ENCODE peak calls at places on chromosomes 12 and 14, in seven cellular contexts. D, K, Q, R, P, F and N are unnamed samples.

GRCh38 chr12:6234214-6234613 is 34.0 kb downstream of the CD9 start:
- DNase-seq in Q (no peak), F (no peak), P (no peak), K (no peak), D (no peak), R (no peak), N (no peak)

GRCh38 chr14:97788364-97788763 is 991.2 kb downstream of the VRK1 start:
- DNase-seq in K (no peak), R (no peak), F (no peak), P (no peak), Q (no peak), D (no peak), N (no peak)

GRCh38 chr14:42027271-42027670 is 420.6 kb downstream of the LRFN5 start:
- DNase-seq in Q (no peak), R (no peak), D (no peak), K (no peak), F (no peak), P (no peak), N (no peak)

GRCh38 chr12:132444957-132445883 is 44.7 kb upstream of the FBRSL1 start:
- DNase-seq in R (no peak), K (no peak), F (peak; percentile 85), P (peak; percentile 55), D (no peak), Q (no peak), N (no peak)

GRCh38 chr14:22462923-22463322 is 126.1 kb downstream of the DAD1 start:
- DNase-seq in P (no peak), K (no peak), Q (no peak), R (no peak), D (no peak), F (no peak), N (no peak)

GRCh38 chr12:21330682-21331253 is 3.9 kb downstream of the SLCO1A2 start:
- DNase-seq in Q (no peak), P (no peak), D (no peak), F (no peak), R (no peak), K (peak; percentile 37), N (no peak)

GRCh38 chr12:32681272-32681671 is 2.2 kb downstream of the DNM1L start:
- DNase-seq in K (no peak), P (no peak), Q (no peak), F (no peak), D (no peak), R (no peak), N (no peak)

GRCh38 chr12:52522346-52523011 is 2.3 kb upstream of the KRT5 start:
- DNase-seq in K (peak; percentile 27), R (no peak), D (no peak), P (peak; percentile 81), F (no peak), Q (no peak), N (peak; percentile 9)

GRCh38 chr14:35401422-35401729 is 3.2 kb downstream of the NFKBIA start:
- DNase-seq in Q (no peak), R (no peak), K (no peak), P (no peak), F (no peak), D (no peak), N (no peak)

GRCh38 chr14:49306152-49306751 is 279.9 kb downstream of the RPS29 start:
- DNase-seq in Q (peak; percentile 5), D (peak; percentile 51), P (no peak), R (peak; percentile 51), K (peak; percentile 18), F (no peak), N (no peak)

GRCh38 chr14:79043194-79043889 is 873.2 kb downstream of the NRXN3 start:
- DNase-seq in F (no peak), R (no peak), Q (no peak), D (no peak), P (no peak), K (no peak), N (no peak)

GRCh38 chr14:22848391-22849164 is 12.2 kb downstream of the MMP14 start:
- DNase-seq in Q (no peak), F (no peak), P (no peak), D (no peak), R (peak; percentile 87), K (no peak), N (peak; percentile 57)

GRCh38 chr12:63353559-63353958 is 202.6 kb upstream of the AVPR1A start:
- DNase-seq in D (no peak), K (no peak), R (no peak), Q (no peak), P (no peak), F (no peak), N (no peak)

GRCh38 chr14:55097894-55098560 is 31.0 kb upstream of the LGALS3 start:
- DNase-seq in D (no peak), F (no peak), P (no peak), K (no peak), Q (no peak), R (no peak), N (peak; percentile 75)

GRCh38 chr14:24335461-24336146 is 733 bp upstream of the ADCY4 start:
- DNase-seq in P (no peak), Q (no peak), R (no peak), F (no peak), K (no peak), D (no peak), N (no peak)

GRCh38 chr12:23359975-23360638 is 589.4 kb downstream of the SOX5 start:
- DNase-seq in K (no peak), Q (no peak), R (no peak), D (no peak), P (no peak), F (no peak), N (no peak)

GRCh38 chr12:4257442-4257841 is 16.1 kb upstream of the CCND2 start:
- DNase-seq in K (no peak), P (no peak), D (no peak), Q (no peak), F (no peak), R (no peak), N (no peak)

GRCh38 chr14:64878775-64879634 is 702 bp downstream of the SPTB start:
- DNase-seq in K (no peak), Q (peak; percentile 14), P (peak; percentile 75), R (peak; percentile 23), F (peak; percentile 1), D (peak; percentile 43), N (no peak)

GRCh38 chr12:84738481-84738972 is 174.1 kb downstream of the SLC6A15 start:
- DNase-seq in D (no peak), F (no peak), R (no peak), P (no peak), K (no peak), Q (no peak), N (no peak)

GRCh38 chr12:13499008-13499407 is 302.5 kb downstream of the EMP1 start:
- DNase-seq in P (no peak), Q (no peak), R (no peak), F (no peak), D (no peak), K (no peak), N (no peak)

GRCh38 chr12:56334490-56334793 is 642 bp upstream of the PAN2 start:
- DNase-seq in D (no peak), Q (no peak), P (no peak), R (no peak), K (no peak), F (no peak), N (no peak)

GRCh38 chr12:56333679-56334489 is at the start of gene PAN2:
- DNase-seq in D (peak; percentile 95), K (peak; percentile 98), R (peak; percentile 96), F (peak; percentile 93), Q (peak; percentile 100), P (peak; percentile 96), N (peak; percentile 93)

GRCh38 chr12:56338643-56339422 is at the start of gene IL23A:
- DNase-seq in Q (no peak), F (peak; percentile 85), R (peak; percentile 34), K (no peak), P (no peak), D (no peak), N (no peak)

GRCh38 chr12:56337753-56338221 is 897 bp upstream of the IL23A start:
- DNase-seq in Q (no peak), P (no peak), K (no peak), R (no peak), F (no peak), D (no peak), N (no peak)

GRCh38 chr12:56336361-56337167 is 2.1 kb upstream of the IL23A start:
- DNase-seq in F (no peak), K (no peak), Q (no peak), P (no peak), R (no peak), D (no peak), N (peak; percentile 30)
- H3K4me1 ChIP-seq in F (peaks cover 40% of the 10 kb centered on the region), K (peaks cover 7% of the 10 kb centered on the region), Q (peaks cover 15% of the 10 kb centered on the region), P (peaks cover 6% of the 10 kb centered on the region), R (peaks cover 11% of the 10 kb centered on the region), D (peaks cover 5% of the 10 kb centered on the region), N (no peaks in the 10 kb centered on the region)

DNA sequence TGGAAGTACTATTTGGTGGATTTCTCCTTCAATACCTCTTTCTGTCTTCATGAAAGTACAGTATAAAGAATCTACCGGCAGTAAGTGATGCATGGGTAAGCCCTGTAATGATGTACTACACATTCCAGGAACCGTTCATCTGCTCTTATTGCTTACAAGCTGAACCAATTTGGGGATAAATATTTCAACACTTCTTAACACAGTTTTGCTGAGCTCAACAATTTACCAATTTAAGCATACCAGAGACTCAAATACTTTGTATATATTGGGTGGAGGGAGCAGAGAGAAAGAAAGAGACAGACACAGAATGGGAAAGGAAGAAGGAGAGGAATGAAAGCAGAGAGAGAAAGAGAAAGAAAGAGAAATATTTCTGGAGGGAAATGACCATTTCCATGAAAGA is 821.1 kb upstream of the FLRT2 start:
- DNase-seq in D (no peak), K (no peak), P (no peak), Q (no peak), F (no peak), R (no peak), N (no peak)
- H3K4me1 ChIP-seq in D (no peaks in the 10 kb centered on the region), K (no peaks in the 10 kb centered on the region), P (no peaks in the 10 kb centered on the region), Q (no peaks in the 10 kb centered on the region), F (no peaks in the 10 kb centered on the region), R (no peaks in the 10 kb centered on the region), N (no peaks in the 10 kb centered on the region)

DNA sequence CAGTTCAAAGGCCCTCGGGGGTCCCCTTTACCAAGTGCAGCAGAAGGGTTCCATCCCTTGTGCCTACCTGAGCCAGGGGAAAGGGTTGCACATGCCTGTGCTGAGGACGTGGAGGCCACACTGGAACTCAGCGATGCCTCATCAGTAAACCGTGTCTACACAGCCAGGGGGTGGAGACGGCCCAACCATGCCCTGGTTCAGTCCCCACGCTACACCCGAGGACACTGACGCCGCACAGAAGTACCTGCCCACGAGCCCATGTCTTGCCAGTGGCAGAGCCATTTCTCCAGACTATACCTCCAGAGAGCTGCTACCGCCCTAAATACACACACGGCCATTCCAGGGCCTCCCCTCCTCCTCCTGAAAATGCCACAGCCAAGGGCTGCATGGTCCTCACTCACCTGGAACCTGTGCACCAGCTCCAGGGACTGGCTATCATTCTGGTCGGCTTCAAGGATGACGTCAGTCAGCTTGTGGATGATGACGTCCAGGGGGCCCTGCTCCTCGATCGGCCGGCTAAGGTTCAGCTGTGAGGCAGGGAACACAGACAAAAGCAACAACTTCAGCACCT is 93.4 kb downstream of the CHGA start:
- DNase-seq in P (peak; percentile 43), F (no peak), R (no peak), K (no peak), Q (no peak), D (no peak), N (no peak)
- H3K4me1 ChIP-seq in P (peaks cover 9% of the 10 kb centered on the region), F (no peaks in the 10 kb centered on the region), R (peaks cover 35% of the 10 kb centered on the region), K (no peaks in the 10 kb centered on the region), Q (peaks cover 10% of the 10 kb centered on the region), D (peaks cover 26% of the 10 kb centered on the region), N (no peaks in the 10 kb centered on the region)

DNA sequence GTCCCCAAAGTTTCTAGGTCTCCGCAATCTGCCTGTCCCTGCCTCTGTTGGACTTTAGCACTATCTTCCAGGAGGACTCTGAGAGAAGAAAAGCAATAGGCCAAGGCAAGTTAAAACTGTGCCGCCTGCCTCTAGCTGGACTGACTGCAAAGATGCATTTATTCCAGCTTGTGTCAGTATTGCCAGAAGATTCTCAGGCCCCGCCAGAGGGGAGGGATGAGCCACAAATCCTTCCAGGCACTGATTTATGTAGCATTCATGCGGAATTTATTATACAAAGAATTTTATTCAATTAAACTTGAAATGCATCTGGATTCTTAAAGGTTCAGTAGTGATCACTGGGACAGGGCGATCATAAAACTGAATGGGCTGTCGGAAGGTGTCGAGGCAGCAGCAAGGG is 19.8 kb downstream of the MMAB start:
- DNase-seq in F (no peak), K (no peak), P (no peak), R (no peak), Q (no peak), D (no peak), N (no peak)
- H3K4me1 ChIP-seq in F (no peaks in the 10 kb centered on the region), K (no peaks in the 10 kb centered on the region), P (no peaks in the 10 kb centered on the region), R (peaks cover 3% of the 10 kb centered on the region), Q (no peaks in the 10 kb centered on the region), D (peaks cover 14% of the 10 kb centered on the region), N (no peaks in the 10 kb centered on the region)